ENCODE peak calls at places on chromosomes 6 and 20, in six cellular contexts. One of them, this sample, is unnamed.

GRCh38 chr6:24968711-24969110 is 33.0 kb upstream of the RIPOR2 start:
- DNase-seq in neuronal stem cell: no peak
- DNase-seq in IMR-90: no peak
- DNase-seq in H9: no peak
- DNase-seq in mesenchymal stem cell: no peak
- DNase-seq in H1: no peak
- DNase-seq in this sample: no peak

GRCh38 chr6:28789553-28790083 is 134.2 kb downstream of the TRIM27 start:
- DNase-seq in neuronal stem cell: no peak
- DNase-seq in IMR-90: peak
- DNase-seq in H9: peak
- DNase-seq in mesenchymal stem cell: peak
- DNase-seq in H1: no peak
- DNase-seq in this sample: peak

GRCh38 chr6:35729722-35730121 is 7.1 kb upstream of the ARMC12 start:
- DNase-seq in neuronal stem cell: no peak
- DNase-seq in IMR-90: no peak
- DNase-seq in H9: no peak
- DNase-seq in mesenchymal stem cell: no peak
- DNase-seq in H1: no peak
- DNase-seq in this sample: no peak

GRCh38 chr20:31508517-31509244 is 5.6 kb upstream of the HM13 start:
- DNase-seq in neuronal stem cell: no peak
- DNase-seq in IMR-90: no peak
- DNase-seq in H9: no peak
- DNase-seq in mesenchymal stem cell: no peak
- DNase-seq in H1: no peak
- DNase-seq in this sample: no peak

GRCh38 chr20:9392892-9393857 is 121.2 kb upstream of the LAMP5 start:
- DNase-seq in neuronal stem cell: peak
- DNase-seq in IMR-90: peak
- DNase-seq in H9: peak
- DNase-seq in mesenchymal stem cell: peak
- DNase-seq in H1: peak
- DNase-seq in this sample: peak

GRCh38 chr6:157953580-157954091 is 28.0 kb upstream of the SYNJ2 start:
- DNase-seq in neuronal stem cell: no peak
- DNase-seq in IMR-90: no peak
- DNase-seq in H9: no peak
- DNase-seq in mesenchymal stem cell: no peak
- DNase-seq in H1: no peak
- DNase-seq in this sample: no peak

GRCh38 chr6:87561012-87561411 is 28.8 kb downstream of the RARS2 start:
- DNase-seq in neuronal stem cell: no peak
- DNase-seq in IMR-90: peak
- DNase-seq in H9: no peak
- DNase-seq in mesenchymal stem cell: no peak
- DNase-seq in H1: no peak
- DNase-seq in this sample: peak

GRCh38 chr20:13681248-13682125 is 42.8 kb upstream of the TASP1 start:
- DNase-seq in neuronal stem cell: no peak
- DNase-seq in IMR-90: no peak
- DNase-seq in H9: no peak
- DNase-seq in mesenchymal stem cell: no peak
- DNase-seq in H1: no peak
- DNase-seq in this sample: peak

GRCh38 chr6:104431096-104431495 is 428.6 kb downstream of the HACE1 start:
- DNase-seq in neuronal stem cell: no peak
- DNase-seq in IMR-90: no peak
- DNase-seq in H9: no peak
- DNase-seq in mesenchymal stem cell: no peak
- DNase-seq in H1: no peak
- DNase-seq in this sample: no peak

GRCh38 chr6:52016918-52017748 is 70.3 kb downstream of the PKHD1 start:
- DNase-seq in neuronal stem cell: no peak
- DNase-seq in IMR-90: no peak
- DNase-seq in H9: peak
- DNase-seq in mesenchymal stem cell: no peak
- DNase-seq in H1: no peak
- DNase-seq in this sample: peak

GRCh38 chr6:21900730-21901129 is 307.2 kb downstream of the SOX4 start:
- DNase-seq in neuronal stem cell: no peak
- DNase-seq in IMR-90: peak
- DNase-seq in H9: no peak
- DNase-seq in mesenchymal stem cell: peak
- DNase-seq in H1: no peak
- DNase-seq in this sample: no peak

GRCh38 chr6:35264550-35265274 is 5.2 kb downstream of the ZNF76 start:
- DNase-seq in neuronal stem cell: no peak
- DNase-seq in IMR-90: no peak
- DNase-seq in H9: no peak
- DNase-seq in mesenchymal stem cell: no peak
- DNase-seq in H1: no peak
- DNase-seq in this sample: no peak

GRCh38 chr6:15330174-15330934 is 84.5 kb downstream of the JARID2 start:
- DNase-seq in neuronal stem cell: no peak
- DNase-seq in IMR-90: peak
- DNase-seq in H9: no peak
- DNase-seq in mesenchymal stem cell: no peak
- DNase-seq in H1: no peak
- DNase-seq in this sample: no peak

GRCh38 chr6:41262401-41262800 is 24.1 kb downstream of the TREM1 start:
- DNase-seq in neuronal stem cell: no peak
- DNase-seq in IMR-90: no peak
- DNase-seq in H9: no peak
- DNase-seq in mesenchymal stem cell: no peak
- DNase-seq in H1: no peak
- DNase-seq in this sample: no peak

GRCh38 chr6:111730835-111731234 is 125.2 kb upstream of the TRAF3IP2 start:
- DNase-seq in neuronal stem cell: peak
- DNase-seq in IMR-90: no peak
- DNase-seq in H9: no peak
- DNase-seq in mesenchymal stem cell: no peak
- DNase-seq in H1: no peak
- DNase-seq in this sample: no peak

GRCh38 chr6:159978291-159979135 is 9.6 kb downstream of the IGF2R start:
- DNase-seq in neuronal stem cell: no peak
- DNase-seq in IMR-90: no peak
- DNase-seq in H9: no peak
- DNase-seq in mesenchymal stem cell: peak
- DNase-seq in H1: no peak
- DNase-seq in this sample: no peak

GRCh38 chr6:41462980-41463930 is 82.9 kb upstream of the FOXP4 start:
- DNase-seq in neuronal stem cell: no peak
- DNase-seq in IMR-90: peak
- DNase-seq in H9: no peak
- DNase-seq in mesenchymal stem cell: peak
- DNase-seq in H1: no peak
- DNase-seq in this sample: peak

GRCh38 chr6:48615041-48615440 is 504.0 kb upstream of the PTCHD4 start:
- DNase-seq in neuronal stem cell: no peak
- DNase-seq in IMR-90: peak
- DNase-seq in H9: no peak
- DNase-seq in mesenchymal stem cell: no peak
- DNase-seq in H1: no peak
- DNase-seq in this sample: peak

GRCh38 chr20:701401-702129 is 26.0 kb upstream of the SCRT2 start:
- DNase-seq in neuronal stem cell: no peak
- DNase-seq in IMR-90: no peak
- DNase-seq in H9: no peak
- DNase-seq in mesenchymal stem cell: no peak
- DNase-seq in H1: no peak
- DNase-seq in this sample: no peak

GRCh38 chr20:6026051-6026450 is 27.8 kb downstream of the LRRN4 start:
- DNase-seq in neuronal stem cell: no peak
- DNase-seq in IMR-90: peak
- DNase-seq in H9: no peak
- DNase-seq in mesenchymal stem cell: peak
- DNase-seq in H1: no peak
- DNase-seq in this sample: no peak

GRCh38 chr20:9202440-9203080 is 133.7 kb downstream of the PLCB4 start:
- DNase-seq in neuronal stem cell: no peak
- DNase-seq in IMR-90: no peak
- DNase-seq in H9: no peak
- DNase-seq in mesenchymal stem cell: no peak
- DNase-seq in H1: no peak
- DNase-seq in this sample: no peak

GRCh38 chr6:117441824-117442264 is 16.1 kb upstream of the ROS1 start:
- DNase-seq in neuronal stem cell: no peak
- DNase-seq in IMR-90: peak
- DNase-seq in H9: no peak
- DNase-seq in mesenchymal stem cell: peak
- DNase-seq in H1: no peak
- DNase-seq in this sample: peak

GRCh38 chr20:20362774-20363435 is 5.0 kb upstream of the INSM1 start:
- DNase-seq in neuronal stem cell: no peak
- DNase-seq in IMR-90: no peak
- DNase-seq in H9: peak
- DNase-seq in mesenchymal stem cell: no peak
- DNase-seq in H1: no peak
- DNase-seq in this sample: no peak

GRCh38 chr6:157034433-157035230 is 257.5 kb downstream of the ARID1B start:
- DNase-seq in neuronal stem cell: no peak
- DNase-seq in IMR-90: peak
- DNase-seq in H9: no peak
- DNase-seq in mesenchymal stem cell: peak
- DNase-seq in H1: no peak
- DNase-seq in this sample: no peak

GRCh38 chr6:3421763-3422456 is 34.9 kb downstream of the SLC22A23 start:
- DNase-seq in neuronal stem cell: no peak
- DNase-seq in IMR-90: peak
- DNase-seq in H9: no peak
- DNase-seq in mesenchymal stem cell: peak
- DNase-seq in H1: no peak
- DNase-seq in this sample: peak

GRCh38 chr6:56984374-56984773 is 29.5 kb downstream of the BEND6 start:
- DNase-seq in neuronal stem cell: no peak
- DNase-seq in IMR-90: peak
- DNase-seq in H9: no peak
- DNase-seq in mesenchymal stem cell: peak
- DNase-seq in H1: no peak
- DNase-seq in this sample: no peak

DNA sequence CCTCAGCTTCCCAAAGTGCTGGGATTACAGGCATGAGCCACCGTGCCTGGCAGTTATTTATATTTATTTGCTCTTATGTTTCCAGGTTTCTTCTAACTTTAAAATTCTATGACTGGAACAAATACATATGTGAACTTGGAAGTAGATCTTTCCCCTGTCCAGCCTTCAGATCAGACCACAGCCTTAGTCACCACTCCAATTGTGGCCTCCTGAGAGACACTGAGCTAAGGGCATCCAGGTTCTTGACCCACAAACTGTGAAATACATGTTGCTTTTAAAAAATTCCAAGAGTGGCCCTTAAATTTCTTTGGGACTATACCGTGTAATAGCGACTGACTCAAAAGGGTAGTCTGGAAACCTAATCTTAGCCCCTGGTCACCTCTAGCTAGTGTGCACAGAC is 1.5 kb upstream of the ADGRG6 start:
- DNase-seq in neuronal stem cell: no peak
- DNase-seq in IMR-90: no peak
- DNase-seq in H9: no peak
- DNase-seq in mesenchymal stem cell: no peak
- DNase-seq in H1: no peak
- DNase-seq in this sample: no peak
- H2AFZ ChIP-seq in neuronal stem cell: no peak
- H2AFZ ChIP-seq in IMR-90: no peak
- H2AFZ ChIP-seq in H9: no peak
- H2AFZ ChIP-seq in mesenchymal stem cell: no peak
- H2AFZ ChIP-seq in H1: no peak
- H2AFZ ChIP-seq in this sample: no peak

GRCh38 chr6:13328076-13328874 is at the start of gene TBC1D7:
- DNase-seq in neuronal stem cell: peak
- DNase-seq in IMR-90: peak
- DNase-seq in H9: peak
- DNase-seq in mesenchymal stem cell: peak
- DNase-seq in H1: peak
- DNase-seq in this sample: peak
- H3K4ac ChIP-seq in neuronal stem cell: no peak
- H3K4ac ChIP-seq in IMR-90: peak
- H3K4ac ChIP-seq in H9: no peak
- H3K4ac ChIP-seq in mesenchymal stem cell: peak
- H3K4ac ChIP-seq in H1: no peak
- H3K4ac ChIP-seq in this sample: peak

GRCh38 chr6:13920584-13920983 is 4.2 kb upstream of the RNF182 start:
- DNase-seq in neuronal stem cell: no peak
- DNase-seq in IMR-90: no peak
- DNase-seq in H9: no peak
- DNase-seq in mesenchymal stem cell: no peak
- DNase-seq in H1: no peak
- DNase-seq in this sample: no peak
- H3K4me2 ChIP-seq in neuronal stem cell: no peak
- H3K4me2 ChIP-seq in IMR-90: no peak
- H3K4me2 ChIP-seq in H9: no peak
- H3K4me2 ChIP-seq in mesenchymal stem cell: no peak
- H3K4me2 ChIP-seq in H1: no peak
- H3K4me2 ChIP-seq in this sample: no peak

GRCh38 chr20:43415661-43416430 is 41.9 kb upstream of the SRSF6 start:
- DNase-seq in neuronal stem cell: no peak
- DNase-seq in IMR-90: no peak
- DNase-seq in H9: no peak
- DNase-seq in mesenchymal stem cell: no peak
- DNase-seq in H1: no peak
- DNase-seq in this sample: peak

GRCh38 chr20:43420192-43420591 is 37.5 kb upstream of the SRSF6 start:
- DNase-seq in neuronal stem cell: no peak
- DNase-seq in IMR-90: no peak
- DNase-seq in H9: no peak
- DNase-seq in mesenchymal stem cell: no peak
- DNase-seq in H1: no peak
- DNase-seq in this sample: no peak

DNA sequence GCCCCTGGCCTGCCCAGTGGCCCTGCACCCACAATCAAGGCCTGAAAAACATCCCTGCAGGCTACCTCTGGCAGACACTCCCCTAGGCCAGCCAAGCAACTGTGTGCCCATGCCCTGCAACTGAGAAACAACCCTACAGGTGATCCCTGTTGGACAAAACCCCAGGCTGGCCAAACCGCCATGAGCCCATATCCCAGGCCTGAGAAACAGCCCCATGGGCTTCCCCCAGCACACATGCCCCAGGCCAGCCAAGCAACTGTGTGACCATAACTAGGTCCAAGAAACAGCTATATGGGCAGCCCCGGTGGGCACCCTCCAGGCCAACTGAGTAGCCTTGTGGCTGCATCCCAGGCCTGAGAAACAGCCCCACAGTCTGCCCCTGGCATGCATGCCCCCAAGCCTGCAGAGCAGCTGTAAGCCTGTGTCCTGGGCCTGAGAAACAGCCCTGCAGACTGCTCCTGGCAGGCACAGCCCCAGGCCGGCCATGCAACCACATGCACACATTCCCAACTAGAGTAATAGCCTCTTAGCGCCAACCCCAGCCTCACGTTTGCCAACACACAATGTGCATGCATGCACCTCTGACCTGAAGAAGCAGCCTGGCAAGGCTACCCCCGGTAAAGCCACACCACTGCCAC is 41.0 kb upstream of the SRSF6 start:
- DNase-seq in neuronal stem cell: no peak
- DNase-seq in IMR-90: no peak
- DNase-seq in H9: no peak
- DNase-seq in mesenchymal stem cell: no peak
- DNase-seq in H1: no peak
- DNase-seq in this sample: no peak
- H2AFZ ChIP-seq in neuronal stem cell: no peak
- H2AFZ ChIP-seq in IMR-90: no peak
- H2AFZ ChIP-seq in H9: no peak
- H2AFZ ChIP-seq in mesenchymal stem cell: no peak
- H2AFZ ChIP-seq in H1: peak
- H2AFZ ChIP-seq in this sample: no peak

GRCh38 chr6:125748534-125749111 is 809 bp upstream of the HEY2 start:
- DNase-seq in neuronal stem cell: peak
- DNase-seq in IMR-90: peak
- DNase-seq in H9: no peak
- DNase-seq in mesenchymal stem cell: peak
- DNase-seq in H1: no peak
- DNase-seq in this sample: peak
- H3K4ac ChIP-seq in neuronal stem cell: no peak
- H3K4ac ChIP-seq in IMR-90: no peak
- H3K4ac ChIP-seq in H9: no peak
- H3K4ac ChIP-seq in mesenchymal stem cell: no peak
- H3K4ac ChIP-seq in H1: no peak
- H3K4ac ChIP-seq in this sample: peak